ENCODE peak calls at places on chromosomes 12 and 14, in six cellular contexts. L is HT-29; K is astrocyte; D is stimulated activated CD4-positive, alpha-beta T cell treated with anti-CD3 and anti-CD28 coated beads, Interleukin-1b, Interleukin-23, amount 100 ng/mL, for 48 hours; O is PC-3; P is hepatic stellate cell. M is an unnamed sample.

GRCh38 chr12:94053676-94054075 is 94.7 kb upstream of the PLXNC1 start:
- DNase-seq in K (no peak), P (no peak), O (no peak), L (no peak), D (no peak), M (no peak)

GRCh38 chr12:76529226-76529918 is 30.2 kb downstream of the OSBPL8 start:
- DNase-seq in O (no peak), D (no peak), L (no peak), K (no peak), P (no peak), M (no peak)

GRCh38 chr14:44981198-44981597 is 19.2 kb downstream of the TOGARAM1 start:
- DNase-seq in O (no peak), P (no peak), L (no peak), K (no peak), D (no peak), M (no peak)

GRCh38 chr14:83905157-83905556 is 1624.8 kb upstream of the FLRT2 start:
- DNase-seq in L (no peak), O (no peak), D (no peak), P (no peak), K (no peak), M (no peak)

GRCh38 chr12:52091869-52092268 is 12.4 kb downstream of the SMIM41 start:
- DNase-seq in D (no peak), L (no peak), P (no peak), K (no peak), O (no peak), M (no peak)

GRCh38 chr12:56449622-56449984 is 377 bp upstream of the TIMELESS start:
- DNase-seq in D (no peak), O (no peak), L (no peak), P (no peak), K (no peak), M (no peak)

GRCh38 chr12:106416273-106416672 is 58.7 kb downstream of the POLR3B start:
- DNase-seq in D (no peak), K (peak; percentile 83), O (no peak), L (no peak), P (no peak), M (no peak)

GRCh38 chr14:105894125-105894977 is 368.0 kb downstream of the TMEM121 start:
- DNase-seq in K (no peak), O (no peak), D (no peak), L (no peak), P (no peak), M (no peak)

GRCh38 chr14:33812596-33812995 is 138.3 kb downstream of the EGLN3 start:
- DNase-seq in L (no peak), D (no peak), O (no peak), P (no peak), K (no peak), M (no peak)

GRCh38 chr12:98456583-98457573 is 58.5 kb upstream of the TMPO start:
- DNase-seq in K (peak; percentile 59), O (no peak), P (peak; percentile 50), D (peak; percentile 9), L (no peak), M (no peak)

GRCh38 chr12:46659032-46659703 is 166.6 kb downstream of the SLC38A4 start:
- DNase-seq in L (no peak), P (no peak), O (no peak), D (no peak), K (no peak), M (no peak)

GRCh38 chr14:104138098-104138890 is at the start of gene KIF26A:
- DNase-seq in K (no peak), O (peak; percentile 25), P (no peak), L (no peak), D (no peak), M (peak; percentile 49)

GRCh38 chr12:120662879-120663278 is 22.5 kb downstream of the CABP1 start:
- DNase-seq in O (no peak), P (no peak), K (no peak), L (no peak), D (no peak), M (no peak)

GRCh38 chr12:89384050-89384749 is 31.9 kb upstream of the DUSP6 start:
- DNase-seq in D (no peak), L (peak; percentile 49), O (peak; percentile 75), K (peak; percentile 85), P (no peak), M (peak; percentile 57)

GRCh38 chr14:101196795-101197590 is 293.5 kb upstream of the RTL1 start:
- DNase-seq in D (no peak), K (no peak), P (no peak), O (no peak), L (no peak), M (no peak)

M was measured in RWPE1.